ENCODE peak calls at places on chromosomes 6 and 20, in nine cellular contexts. G is foreskin fibroblast; Z is activated naive CD4-positive, alpha-beta T cell; Q is GM19239; M is naive thymus-derived CD4-positive, alpha-beta T cell; L is activated T-cell treated with anti-CD3 and anti-CD28 coated beads for 4 hours; N is activated CD4-positive, CD25-positive, alpha-beta regulatory T cell; C is lung; B is HAP-1. H is an unnamed sample.

GRCh38 chr6:43984442-43985321 is 142.6 kb downstream of the MRPL14 start:
- DNase-seq in Z (no peak), L (no peak), M (no peak), Q (no peak), C (no peak), G (no peak), N (no peak), B (no peak), H (no peak)

GRCh38 chr6:166691199-166691598 is 64.1 kb upstream of the RPS6KA2 start:
- DNase-seq in B (no peak), Z (no peak), N (no peak), Q (no peak), C (peak; percentile 45), M (no peak), L (no peak), G (no peak), H (no peak)

GRCh38 chr20:54340667-54341081 is 132.8 kb downstream of the PFDN4 start:
- DNase-seq in N (no peak), C (no peak), Q (no peak), Z (no peak), L (no peak), M (no peak), G (peak; percentile 79), B (no peak), H (no peak)

GRCh38 chr6:43570876-43571441 is 4.9 kb downstream of the XPO5 start:
- DNase-seq in Q (no peak), N (no peak), C (no peak), G (no peak), L (no peak), Z (no peak), M (no peak), B (no peak), H (no peak)

GRCh38 chr20:57270204-57270937 is 3.9 kb upstream of the BMP7 start:
- DNase-seq in L (no peak), N (no peak), Z (no peak), Q (no peak), G (no peak), C (no peak), M (no peak), B (no peak), H (no peak)

GRCh38 chr6:31901415-31901952 is 402 bp downstream of the ZBTB12 start:
- DNase-seq in G (peak; percentile 47), M (peak; percentile 71), Z (peak; percentile 72), Q (peak; percentile 60), C (peak; percentile 49), B (no peak), N (peak; percentile 61), L (peak; percentile 54), H (peak; percentile 77)

GRCh38 chr6:91126876-91127275 is 540.0 kb upstream of the MAP3K7 start:
- DNase-seq in G (no peak), B (no peak), Q (no peak), N (no peak), C (no peak), L (no peak), Z (no peak), M (no peak), H (no peak)

GRCh38 chr6:150336299-150336698 is 32.5 kb upstream of the IYD start:
- DNase-seq in M (no peak), B (no peak), N (no peak), G (no peak), Q (no peak), Z (no peak), L (no peak), C (no peak), H (no peak)

GRCh38 chr6:53734473-53735299 is 60.1 kb upstream of the LRRC1 start:
- DNase-seq in C (no peak), N (no peak), Q (no peak), Z (no peak), B (peak; percentile 60), G (peak; percentile 61), M (no peak), L (no peak), H (no peak)

GRCh38 chr6:42177514-42178364 is 4.6 kb downstream of the GUCA1A start:
- DNase-seq in C (no peak), M (no peak), B (peak; percentile 23), Z (no peak), L (no peak), N (no peak), G (no peak), Q (no peak), H (no peak)

GRCh38 chr6:4776967-4777925 is 1.0 kb downstream of the CDYL start:
- DNase-seq in L (peak; percentile 30), G (peak; percentile 26), N (peak; percentile 9), Z (peak; percentile 10), B (no peak), C (no peak), Q (no peak), M (peak; percentile 14), H (peak; percentile 22)

GRCh38 chr20:17859616-17860232 is 108.9 kb downstream of the SNX5 start:
- DNase-seq in M (no peak), N (no peak), Q (no peak), C (no peak), B (no peak), G (no peak), L (no peak), Z (no peak), H (no peak)

GRCh38 chr6:122092366-122092765 is 307.1 kb upstream of the HSF2 start:
- DNase-seq in L (no peak), M (no peak), Q (no peak), Z (no peak), C (no peak), G (no peak), B (no peak), N (no peak), H (no peak)

GRCh38 chr6:123415844-123416468 is 220.8 kb downstream of the TRDN start:
- DNase-seq in Z (no peak), G (peak; percentile 1), C (peak; percentile 43), N (no peak), Q (peak; percentile 2), M (peak; percentile 1), L (peak; percentile 5), B (peak; percentile 63), H (peak; percentile 9)

GRCh38 chr20:53828673-53829085 is 235.0 kb upstream of the ZNF217 start:
- DNase-seq in L (no peak), M (no peak), Q (no peak), G (peak; percentile 94), C (no peak), Z (no peak), B (peak; percentile 97), N (no peak), H (no peak)

GRCh38 chr20:62546606-62547005 is 70.8 kb upstream of the GATA5 start:
- DNase-seq in M (no peak), L (no peak), G (no peak), B (no peak), Q (no peak), N (no peak), Z (no peak), C (no peak), H (no peak)

GRCh38 chr6:151847064-151847463 is 39.6 kb downstream of the ESR1 start:
- DNase-seq in Z (no peak), L (no peak), M (no peak), B (no peak), N (no peak), G (peak; percentile 38), C (no peak), Q (no peak), H (no peak)

GRCh38 chr20:15611579-15611978 is 961.7 kb downstream of the KIF16B start:
- DNase-seq in Q (no peak), B (no peak), Z (no peak), L (no peak), G (no peak), N (no peak), C (no peak), M (no peak), H (no peak)

GRCh38 chr6:47428288-47428687 is 49.3 kb upstream of the CD2AP start:
- DNase-seq in Z (no peak), Q (no peak), G (no peak), C (no peak), N (no peak), L (no peak), B (no peak), M (no peak), H (no peak)

GRCh38 chr6:89281779-89282246 is 33.3 kb downstream of the GABRR2 start:
- DNase-seq in C (peak; percentile 42), Z (no peak), Q (peak; percentile 80), L (no peak), N (no peak), B (peak; percentile 49), M (no peak), G (peak; percentile 10), H (peak; percentile 30)

GRCh38 chr6:134111062-134111677 is 58.7 kb upstream of the SLC2A12 start:
- DNase-seq in M (peak; percentile 50), Z (no peak), N (no peak), Q (peak; percentile 56), C (peak; percentile 45), G (peak; percentile 29), L (peak; percentile 16), B (peak; percentile 57), H (peak; percentile 67)

GRCh38 chr6:147642458-147642857 is 134.0 kb downstream of the SAMD5 start:
- DNase-seq in L (no peak), Z (no peak), C (no peak), Q (no peak), M (no peak), G (no peak), B (no peak), N (no peak), H (no peak)

GRCh38 chr6:144343736-144344428 is 58.7 kb downstream of the UTRN start:
- DNase-seq in B (no peak), L (no peak), G (no peak), Q (no peak), M (peak; percentile 72), C (no peak), N (no peak), Z (no peak), H (peak; percentile 74)

H was measured in CD4-positive, alpha-beta memory T cell.